ENCODE peak calls at places on chromosomes 11 and 22, in seven cellular contexts. F is CD4-positive, alpha-beta memory T cell; Q is PC-3; O is left ventricle myocardium inferior; T is MM.1S; E is adrenal gland; B is kidney. U is an unnamed sample.

GRCh38 chr11:32893947-32894827 is 1.6 kb downstream of the QSER1 start:
- DNase-seq in F (peak), Q (peak), O (no peak), T (peak), E (peak), B (no peak), U (no peak)

GRCh38 chr11:75450826-75451783 is 18.1 kb upstream of the KLHL35 start:
- DNase-seq in F (no peak), Q (peak), O (no peak), T (no peak), E (no peak), B (no peak), U (no peak)

GRCh38 chr11:85620243-85620642 is 6.9 kb downstream of the DLG2 start:
- DNase-seq in F (no peak), Q (no peak), O (no peak), T (no peak), E (no peak), B (no peak), U (no peak)

GRCh38 chr11:74634537-74634936 is 42.2 kb downstream of the POLD3 start:
- DNase-seq in F (no peak), Q (peak), O (no peak), T (no peak), E (no peak), B (no peak), U (no peak)

GRCh38 chr11:64186205-64187165 is 514 bp downstream of the STIP1 start:
- DNase-seq in F (peak), Q (no peak), O (no peak), T (peak), E (no peak), B (no peak), U (no peak)

GRCh38 chr11:78161937-78162336 is 22.5 kb upstream of the ALG8 start:
- DNase-seq in F (no peak), Q (no peak), O (peak), T (no peak), E (peak), B (no peak), U (no peak)

GRCh38 chr22:29799217-29799680 is 32.1 kb downstream of the UQCR10 start:
- DNase-seq in F (no peak), Q (peak), O (peak), T (no peak), E (peak), B (peak), U (no peak)

GRCh38 chr11:87259731-87260130 is 222.0 kb downstream of the TMEM135 start:
- DNase-seq in F (no peak), Q (no peak), O (no peak), T (no peak), E (no peak), B (no peak), U (no peak)

GRCh38 chr11:126061707-126062678 is 673 bp downstream of the CDON start:
- DNase-seq in F (no peak), Q (peak), O (peak), T (peak), E (peak), B (peak), U (no peak)

GRCh38 chr11:57761301-57762234 is at the start of gene CTNND1:
- DNase-seq in F (no peak), Q (peak), O (peak), T (no peak), E (peak), B (peak), U (no peak)

GRCh38 chr11:12187399-12187798 is 77.0 kb downstream of the MICAL2 start:
- DNase-seq in F (no peak), Q (no peak), O (no peak), T (no peak), E (no peak), B (no peak), U (no peak)

GRCh38 chr11:29159552-29160465 is 857.0 kb downstream of the KCNA4 start:
- DNase-seq in F (no peak), Q (peak), O (no peak), T (peak), E (peak), B (no peak), U (no peak)

GRCh38 chr11:134273317-134273712 is 2.9 kb upstream of the GLB1L3 start:
- DNase-seq in F (no peak), Q (no peak), O (no peak), T (no peak), E (no peak), B (no peak), U (no peak)

GRCh38 chr11:30489513-30489912 is 96.6 kb downstream of the MPPED2 start:
- DNase-seq in F (no peak), Q (no peak), O (no peak), T (no peak), E (no peak), B (no peak), U (no peak)

GRCh38 chr11:21810650-21811049 is 382.2 kb upstream of the ANO5 start:
- DNase-seq in F (no peak), Q (peak), O (no peak), T (no peak), E (no peak), B (no peak), U (no peak)

GRCh38 chr11:108436594-108436993 is 30.7 kb downstream of the C11orf65 start:
- DNase-seq in F (no peak), Q (no peak), O (no peak), T (no peak), E (no peak), B (no peak), U (no peak)

GRCh38 chr22:49464024-49464423 is 363.6 kb downstream of the BRD1 start:
- DNase-seq in F (no peak), Q (no peak), O (no peak), T (no peak), E (no peak), B (no peak), U (no peak)

GRCh38 chr11:87972133-87972532 is 203.1 kb downstream of the RAB38 start:
- DNase-seq in F (no peak), Q (no peak), O (no peak), T (no peak), E (no peak), B (no peak), U (no peak)

GRCh38 chr11:12312132-12312531 is 65.2 kb upstream of the PARVA start:
- DNase-seq in F (no peak), Q (no peak), O (no peak), T (no peak), E (no peak), B (no peak), U (no peak)

GRCh38 chr11:107859459-107860239 is 1.1 kb upstream of the SLC35F2 start:
- DNase-seq in F (no peak), Q (peak), O (peak), T (peak), E (peak), B (peak), U (no peak)

GRCh38 chr11:104609297-104609696 is 289.0 kb downstream of the CASP12 start:
- DNase-seq in F (peak), Q (peak), O (no peak), T (peak), E (peak), B (no peak), U (no peak)

GRCh38 chr22:31800065-31800464 is 46.2 kb downstream of the DEPDC5 start:
- DNase-seq in F (no peak), Q (peak), O (no peak), T (no peak), E (no peak), B (no peak), U (no peak)

GRCh38 chr22:40237241-40237640 is 59.5 kb downstream of the TNRC6B start:
- DNase-seq in F (no peak), Q (no peak), O (no peak), T (peak), E (no peak), B (no peak), U (no peak)

GRCh38 chr22:25420925-25421904 is 143.3 kb upstream of the GRK3 start:
- DNase-seq in F (no peak), Q (no peak), O (no peak), T (no peak), E (no peak), B (peak), U (no peak)

GRCh38 chr11:130457909-130458729 is 9.7 kb downstream of the ADAMTS15 start:
- DNase-seq in F (no peak), Q (no peak), O (peak), T (no peak), E (no peak), B (no peak), U (no peak)

GRCh38 chr11:66476841-66477251 is 3.4 kb upstream of the DPP3 start:
- DNase-seq in F (no peak), Q (no peak), O (no peak), T (no peak), E (no peak), B (no peak), U (no peak)

GRCh38 chr22:37953062-37953436 is 352 bp downstream of the C22orf23 start:
- DNase-seq in F (no peak), Q (no peak), O (no peak), T (no peak), E (peak), B (no peak), U (no peak)

GRCh38 chr22:37959231-37959825 is 5.8 kb downstream of the POLR2F start:
- DNase-seq in F (no peak), Q (no peak), O (no peak), T (no peak), E (no peak), B (peak), U (no peak)

GRCh38 chr22:37951305-37951704 is 2.1 kb downstream of the C22orf23 start:
- DNase-seq in F (no peak), Q (no peak), O (no peak), T (no peak), E (no peak), B (no peak), U (no peak)

GRCh38 chr22:37957232-37957631 is 3.7 kb downstream of the POLR2F start:
- DNase-seq in F (no peak), Q (no peak), O (no peak), T (no peak), E (no peak), B (no peak), U (no peak)

DNA sequence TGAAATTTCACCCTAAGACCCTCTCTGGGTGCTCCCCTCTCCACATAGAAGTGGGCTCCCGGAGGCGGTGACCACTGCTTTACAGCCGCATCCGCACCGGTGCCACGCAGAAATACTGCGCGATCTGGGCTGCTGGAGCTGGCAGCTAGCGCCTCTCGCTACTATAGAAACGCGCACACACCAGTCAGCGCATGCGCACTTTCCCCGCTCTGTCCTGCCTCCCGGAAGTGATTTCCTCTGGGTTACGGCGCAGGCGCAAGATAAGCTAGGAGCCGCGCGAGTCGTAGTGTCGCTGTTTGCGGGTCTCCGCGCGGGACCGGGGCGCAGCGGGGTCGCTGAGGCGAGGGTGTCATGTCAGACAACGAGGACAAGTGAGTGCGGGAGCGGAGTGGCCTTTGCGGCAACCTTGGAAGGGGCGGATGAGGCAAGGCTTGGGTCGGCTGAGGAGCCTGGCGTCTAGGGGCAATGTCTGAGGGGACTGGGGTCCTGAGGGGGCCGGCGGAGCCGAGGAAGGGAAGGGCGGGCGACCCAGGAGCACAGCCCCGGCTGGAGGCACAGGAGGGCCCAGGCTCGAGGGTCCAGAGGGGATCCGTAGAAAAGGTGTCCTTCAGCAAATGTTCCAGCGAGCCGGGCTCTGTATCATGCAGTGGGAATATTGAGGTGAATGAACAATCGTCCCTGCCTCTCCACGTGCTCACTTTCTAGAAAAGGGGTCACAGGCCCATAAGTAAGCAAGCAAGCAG is at the start of the genes C22orf23 and POLR2F:
- DNase-seq in F (peak), Q (peak), O (peak), T (peak), E (peak), B (peak), U (peak)
- H3K27ac ChIP-seq in F (peak), Q (peak), O (peak), T (no peak), E (peak), B (no peak), U (peak)

DNA sequence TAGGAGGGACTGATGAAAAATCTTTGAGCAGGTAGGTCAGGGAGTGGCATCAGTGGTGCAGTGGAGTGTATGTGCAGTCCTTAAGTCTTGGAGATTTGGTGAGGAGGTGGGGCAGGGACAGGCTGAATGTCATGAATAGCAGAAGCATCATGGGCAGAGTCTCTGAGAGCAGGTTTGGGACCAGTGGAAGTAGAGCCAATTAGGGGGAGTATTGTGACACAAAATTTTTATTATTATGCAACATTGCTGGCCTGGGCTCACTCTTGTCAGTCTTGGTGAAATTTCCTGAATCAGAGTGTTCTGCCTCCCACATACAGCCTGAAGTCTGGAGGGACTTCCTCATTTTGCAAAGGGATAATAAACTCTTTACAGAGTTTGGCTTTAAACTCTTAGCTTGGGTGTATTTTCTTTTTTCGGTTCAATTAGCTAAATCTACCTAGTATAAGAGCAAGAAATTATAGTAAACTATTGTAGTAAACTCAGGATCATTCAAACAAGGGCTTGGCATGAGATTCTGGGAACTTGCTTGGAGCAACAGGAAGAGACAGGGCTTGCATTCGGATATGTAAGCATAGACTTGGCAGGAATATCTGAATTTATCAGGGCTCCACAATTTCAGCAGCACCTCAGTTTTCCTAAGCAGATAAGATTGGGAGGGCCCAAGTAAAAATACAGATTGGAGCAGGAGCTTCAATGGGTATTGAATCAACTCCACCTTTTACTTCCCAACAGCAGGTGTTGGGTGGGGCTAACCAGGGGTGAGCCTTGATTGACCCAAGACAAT is 67.6 kb downstream of the FDX1 start:
- DNase-seq in F (no peak), Q (no peak), O (no peak), T (no peak), E (no peak), B (no peak), U (no peak)
- H3K27ac ChIP-seq in F (no peak), Q (no peak), O (peak), T (no peak), E (no peak), B (no peak), U (no peak)

GRCh38 chr11:124944565-124944964 is 8.7 kb upstream of the HEPACAM start:
- DNase-seq in F (no peak), Q (no peak), O (no peak), T (no peak), E (no peak), B (no peak), U (no peak)

GRCh38 chr11:124943242-124943641 is 7.4 kb upstream of the HEPACAM start:
- DNase-seq in F (no peak), Q (no peak), O (no peak), T (no peak), E (no peak), B (no peak), U (no peak)

GRCh38 chr11:124942446-124943202 is 6.8 kb upstream of the HEPACAM start:
- DNase-seq in F (no peak), Q (no peak), O (no peak), T (no peak), E (no peak), B (no peak), U (no peak)

GRCh38 chr11:124941703-124942102 is 5.9 kb upstream of the HEPACAM start:
- DNase-seq in F (no peak), Q (no peak), O (no peak), T (no peak), E (no peak), B (no peak), U (no peak)

DNA sequence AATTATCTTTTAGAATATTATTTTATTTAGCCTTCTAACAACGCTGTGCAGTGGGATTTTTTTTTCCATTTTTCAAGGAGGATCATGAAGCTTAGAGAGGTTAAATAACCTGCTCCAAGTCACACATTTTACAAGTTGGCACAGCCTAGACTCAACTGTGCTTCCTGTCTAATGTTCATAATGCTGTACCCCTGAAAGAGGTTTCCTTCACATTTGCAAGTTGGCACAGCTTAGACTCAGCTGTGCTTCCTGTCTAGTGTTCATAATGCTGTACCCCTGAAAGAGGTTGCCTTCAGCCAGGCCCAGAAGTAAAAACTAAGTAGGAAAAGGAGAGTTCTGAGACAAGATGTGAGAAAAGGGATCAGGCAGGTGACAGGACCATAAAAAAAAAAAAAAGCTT is 7.9 kb upstream of the HEPACAM start:
- DNase-seq in F (no peak), Q (no peak), O (no peak), T (no peak), E (no peak), B (no peak), U (no peak)
- H3K27ac ChIP-seq in F (no peak), Q (no peak), O (no peak), T (no peak), E (no peak), B (no peak), U (no peak)

GRCh38 chr11:114140826-114141225 is 81.3 kb downstream of the ZBTB16 start:
- DNase-seq in F (no peak), Q (no peak), O (no peak), T (no peak), E (no peak), B (no peak), U (no peak)
- H3K27ac ChIP-seq in F (no peak), Q (no peak), O (peak), T (no peak), E (peak), B (no peak), U (no peak)

GRCh38 chr11:117175781-117176180 is 2.8 kb upstream of the SIDT2 start:
- DNase-seq in F (no peak), Q (no peak), O (no peak), T (no peak), E (no peak), B (no peak), U (no peak)
- H3K27ac ChIP-seq in F (no peak), Q (no peak), O (no peak), T (no peak), E (no peak), B (no peak), U (no peak)

GRCh38 chr11:95443386-95443785 is 212.4 kb upstream of the SESN3 start:
- DNase-seq in F (peak), Q (no peak), O (no peak), T (peak), E (no peak), B (no peak), U (no peak)

GRCh38 chr11:95444309-95445202 is 213.6 kb upstream of the SESN3 start:
- DNase-seq in F (no peak), Q (no peak), O (no peak), T (no peak), E (no peak), B (no peak), U (no peak)

GRCh38 chr11:95445746-95446333 is 214.8 kb upstream of the SESN3 start:
- DNase-seq in F (no peak), Q (no peak), O (no peak), T (no peak), E (no peak), B (no peak), U (no peak)

GRCh38 chr11:95442531-95443050 is 211.6 kb upstream of the SESN3 start:
- DNase-seq in F (no peak), Q (no peak), O (no peak), T (no peak), E (no peak), B (no peak), U (no peak)
- H3K27ac ChIP-seq in F (no peak), Q (no peak), O (no peak), T (no peak), E (no peak), B (no peak), U (no peak)

GRCh38 chr11:42407379-42407778 is 904.4 kb upstream of the API5 start:
- DNase-seq in F (peak), Q (peak), O (no peak), T (peak), E (peak), B (no peak), U (no peak)
- H3K27ac ChIP-seq in F (no peak), Q (no peak), O (no peak), T (no peak), E (no peak), B (no peak), U (no peak)

DNA sequence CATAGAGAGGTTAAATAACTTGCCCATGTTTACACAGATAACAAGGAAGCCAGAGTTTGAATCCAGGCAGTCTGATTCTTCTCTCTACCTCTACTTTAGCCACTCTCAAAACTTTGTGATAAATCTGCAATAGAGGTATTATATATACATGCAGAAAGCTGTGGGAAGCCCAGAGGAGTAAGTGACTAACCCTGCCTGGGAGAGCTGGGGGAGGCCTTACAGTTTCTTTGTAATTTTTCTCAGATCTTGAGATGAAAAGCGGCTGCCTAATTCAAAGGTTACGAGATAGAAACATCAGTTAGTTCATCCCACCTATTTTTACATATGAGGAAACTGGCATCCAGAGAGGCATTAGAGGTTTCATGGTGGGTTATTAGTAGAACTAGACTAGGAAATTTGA is 4.9 kb downstream of the STIM1 start:
- DNase-seq in F (peak), Q (no peak), O (no peak), T (no peak), E (no peak), B (no peak), U (no peak)
- H3K27ac ChIP-seq in F (peak), Q (no peak), O (no peak), T (no peak), E (no peak), B (no peak), U (peak)